ENCODE peak calls at places on chromosomes 4 and X, in eight cellular contexts. One of them, this sample, is unnamed.

GRCh38 chrX:49838374-49838773 is 9.3 kb downstream of the PAGE4 start:
- DNase-seq in ascending aorta: no peak
- DNase-seq in CD8-positive, alpha-beta memory T cell: no peak
- DNase-seq in adipocyte: peak; percentile 43
- DNase-seq in keratinocyte: no peak
- DNase-seq in cardiac muscle cell: peak; percentile 24
- DNase-seq in lung: no peak
- DNase-seq in mucosa of descending colon: peak; percentile 19
- DNase-seq in this sample: no peak

GRCh38 chrX:129705988-129706387 is 32.8 kb upstream of the XPNPEP2 start:
- DNase-seq in ascending aorta: no peak
- DNase-seq in CD8-positive, alpha-beta memory T cell: no peak
- DNase-seq in adipocyte: no peak
- DNase-seq in keratinocyte: no peak
- DNase-seq in cardiac muscle cell: no peak
- DNase-seq in lung: no peak
- DNase-seq in mucosa of descending colon: no peak
- DNase-seq in this sample: no peak

GRCh38 chrX:108225456-108225730 is 133.8 kb downstream of the ATG4A start:
- DNase-seq in ascending aorta: no peak
- DNase-seq in CD8-positive, alpha-beta memory T cell: no peak
- DNase-seq in adipocyte: no peak
- DNase-seq in keratinocyte: no peak
- DNase-seq in cardiac muscle cell: no peak
- DNase-seq in lung: no peak
- DNase-seq in mucosa of descending colon: no peak
- DNase-seq in this sample: no peak

GRCh38 chr4:35541888-35542213 is 702.5 kb downstream of the ARAP2 start:
- DNase-seq in ascending aorta: no peak
- DNase-seq in CD8-positive, alpha-beta memory T cell: no peak
- DNase-seq in adipocyte: no peak
- DNase-seq in keratinocyte: no peak
- DNase-seq in cardiac muscle cell: no peak
- DNase-seq in lung: no peak
- DNase-seq in mucosa of descending colon: no peak
- DNase-seq in this sample: no peak

GRCh38 chr4:153471691-153472080 is 5.5 kb downstream of the TMEM131L start:
- DNase-seq in ascending aorta: no peak
- DNase-seq in CD8-positive, alpha-beta memory T cell: peak; percentile 61
- DNase-seq in adipocyte: no peak
- DNase-seq in keratinocyte: no peak
- DNase-seq in cardiac muscle cell: no peak
- DNase-seq in lung: no peak
- DNase-seq in mucosa of descending colon: no peak
- DNase-seq in this sample: peak; percentile 31

GRCh38 chrX:103483720-103484119 is 35.6 kb downstream of the RAB40A start:
- DNase-seq in ascending aorta: no peak
- DNase-seq in CD8-positive, alpha-beta memory T cell: no peak
- DNase-seq in adipocyte: no peak
- DNase-seq in keratinocyte: no peak
- DNase-seq in cardiac muscle cell: no peak
- DNase-seq in lung: no peak
- DNase-seq in mucosa of descending colon: no peak
- DNase-seq in this sample: no peak

GRCh38 chr4:76430519-76431388 is 4.3 kb upstream of the SHROOM3 start:
- DNase-seq in ascending aorta: no peak
- DNase-seq in CD8-positive, alpha-beta memory T cell: peak; percentile 17
- DNase-seq in adipocyte: peak; percentile 80
- DNase-seq in keratinocyte: no peak
- DNase-seq in cardiac muscle cell: peak; percentile 74
- DNase-seq in lung: no peak
- DNase-seq in mucosa of descending colon: peak; percentile 47
- DNase-seq in this sample: no peak

GRCh38 chr4:48315728-48316630 is 25.4 kb upstream of the SLAIN2 start:
- DNase-seq in ascending aorta: no peak
- DNase-seq in CD8-positive, alpha-beta memory T cell: peak; percentile 33
- DNase-seq in adipocyte: peak; percentile 80
- DNase-seq in keratinocyte: no peak
- DNase-seq in cardiac muscle cell: peak; percentile 83
- DNase-seq in lung: no peak
- DNase-seq in mucosa of descending colon: peak; percentile 66
- DNase-seq in this sample: no peak

GRCh38 chr4:40333921-40334352 is 1.2 kb upstream of the CHRNA9 start:
- DNase-seq in ascending aorta: no peak
- DNase-seq in CD8-positive, alpha-beta memory T cell: no peak
- DNase-seq in adipocyte: peak; percentile 92
- DNase-seq in keratinocyte: no peak
- DNase-seq in cardiac muscle cell: peak; percentile 87
- DNase-seq in lung: no peak
- DNase-seq in mucosa of descending colon: no peak
- DNase-seq in this sample: no peak

DNA sequence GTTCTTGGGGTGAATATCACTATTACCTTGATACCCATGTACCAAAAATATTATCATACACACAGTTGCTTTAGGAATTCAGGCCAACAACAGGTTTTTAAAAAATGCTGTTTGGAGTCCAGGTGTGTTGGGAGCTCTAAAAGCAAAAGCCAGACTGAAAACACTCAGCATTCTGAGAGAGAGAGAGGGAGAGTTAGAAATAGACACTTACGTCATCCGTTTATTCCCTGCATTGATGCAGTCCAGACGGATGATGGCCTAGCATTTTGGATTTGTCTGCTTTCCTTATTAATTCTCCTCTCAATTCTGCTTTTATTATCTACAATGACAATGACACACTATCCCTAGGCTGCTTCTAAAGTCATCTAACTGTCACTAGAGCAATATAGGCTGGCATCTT is 358.3 kb upstream of the BOD1L1 start:
- DNase-seq in ascending aorta: no peak
- DNase-seq in CD8-positive, alpha-beta memory T cell: no peak
- DNase-seq in adipocyte: no peak
- DNase-seq in keratinocyte: no peak
- DNase-seq in cardiac muscle cell: peak; percentile 46
- DNase-seq in lung: no peak
- DNase-seq in mucosa of descending colon: no peak
- DNase-seq in this sample: no peak
- H3K9me3 ChIP-seq in ascending aorta: no peaks in the 10 kb centered on the region
- H3K9me3 ChIP-seq in CD8-positive, alpha-beta memory T cell: no peaks in the 10 kb centered on the region
- H3K9me3 ChIP-seq in adipocyte: no peaks in the 10 kb centered on the region
- H3K9me3 ChIP-seq in keratinocyte: no peaks in the 10 kb centered on the region
- H3K9me3 ChIP-seq in cardiac muscle cell: no peaks in the 10 kb centered on the region
- H3K9me3 ChIP-seq in lung: no peaks in the 10 kb centered on the region
- H3K9me3 ChIP-seq in mucosa of descending colon: no peaks in the 10 kb centered on the region
- H3K9me3 ChIP-seq in this sample: no peaks in the 10 kb centered on the region

GRCh38 chrX:30949554-30949953 is 60.5 kb upstream of the TAB3 start:
- DNase-seq in ascending aorta: no peak
- DNase-seq in CD8-positive, alpha-beta memory T cell: no peak
- DNase-seq in adipocyte: no peak
- DNase-seq in keratinocyte: no peak
- DNase-seq in cardiac muscle cell: no peak
- DNase-seq in lung: no peak
- DNase-seq in mucosa of descending colon: no peak
- DNase-seq in this sample: no peak
- H3K9me3 ChIP-seq in ascending aorta: no peaks in the 10 kb centered on the region
- H3K9me3 ChIP-seq in CD8-positive, alpha-beta memory T cell: no peaks in the 10 kb centered on the region
- H3K9me3 ChIP-seq in adipocyte: peaks cover 13% of the 10 kb centered on the region
- H3K9me3 ChIP-seq in keratinocyte: no peaks in the 10 kb centered on the region
- H3K9me3 ChIP-seq in cardiac muscle cell: no peaks in the 10 kb centered on the region
- H3K9me3 ChIP-seq in lung: no peaks in the 10 kb centered on the region
- H3K9me3 ChIP-seq in mucosa of descending colon: no peaks in the 10 kb centered on the region
- H3K9me3 ChIP-seq in this sample: no peaks in the 10 kb centered on the region

DNA sequence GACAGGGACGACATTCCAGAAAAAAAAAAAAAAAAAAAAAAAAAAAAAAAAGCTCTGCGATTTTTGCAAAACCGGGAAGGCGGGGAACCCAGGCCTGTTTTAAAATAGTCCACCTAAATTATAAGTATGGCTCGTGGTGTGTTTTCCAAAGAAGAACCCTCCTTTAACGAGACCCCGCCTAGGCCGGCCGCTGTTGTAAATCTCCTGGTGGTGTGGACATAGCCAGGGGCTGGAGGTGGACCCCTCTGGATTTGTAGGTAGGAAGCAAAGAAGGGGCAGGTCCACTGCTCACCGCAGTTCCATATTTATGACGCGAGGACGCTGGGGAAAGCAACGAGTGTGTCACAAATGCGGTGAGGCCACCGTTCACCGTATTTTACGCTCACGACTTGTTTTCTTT is 94.0 kb upstream of the SHOX start:
- DNase-seq in ascending aorta: no peak
- DNase-seq in CD8-positive, alpha-beta memory T cell: no peak
- DNase-seq in adipocyte: no peak
- DNase-seq in keratinocyte: no peak
- DNase-seq in cardiac muscle cell: no peak
- DNase-seq in lung: no peak
- DNase-seq in mucosa of descending colon: no peak
- DNase-seq in this sample: no peak
- H3K9me3 ChIP-seq in ascending aorta: no peaks in the 10 kb centered on the region
- H3K9me3 ChIP-seq in CD8-positive, alpha-beta memory T cell: no peaks in the 10 kb centered on the region
- H3K9me3 ChIP-seq in adipocyte: no peaks in the 10 kb centered on the region
- H3K9me3 ChIP-seq in keratinocyte: peaks cover 10% of the 10 kb centered on the region
- H3K9me3 ChIP-seq in cardiac muscle cell: no peaks in the 10 kb centered on the region
- H3K9me3 ChIP-seq in lung: peaks cover 1% of the 10 kb centered on the region
- H3K9me3 ChIP-seq in mucosa of descending colon: no peaks in the 10 kb centered on the region
- H3K9me3 ChIP-seq in this sample: no peaks in the 10 kb centered on the region

DNA sequence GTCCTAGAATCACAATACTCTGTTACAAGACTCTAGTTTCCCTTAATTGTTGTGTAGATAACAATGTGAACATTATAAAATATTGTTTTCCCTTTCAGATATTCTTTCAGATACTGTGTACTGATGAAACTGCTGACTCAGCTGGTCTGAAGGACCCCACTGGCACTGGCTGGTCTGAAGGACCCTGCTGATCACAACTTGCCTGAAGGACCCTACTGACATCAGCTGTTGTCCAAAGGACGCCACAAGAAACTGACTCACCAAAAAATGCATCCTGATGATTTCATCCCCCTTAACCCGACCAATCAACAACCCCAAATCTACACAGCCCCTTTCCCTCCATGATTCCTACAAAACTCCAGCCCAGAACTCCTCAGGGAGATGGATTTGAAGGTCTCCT is 258.8 kb upstream of the GNPDA2 start:
- DNase-seq in ascending aorta: no peak
- DNase-seq in CD8-positive, alpha-beta memory T cell: no peak
- DNase-seq in adipocyte: no peak
- DNase-seq in keratinocyte: no peak
- DNase-seq in cardiac muscle cell: no peak
- DNase-seq in lung: no peak
- DNase-seq in mucosa of descending colon: no peak
- DNase-seq in this sample: no peak
- H3K9me3 ChIP-seq in ascending aorta: no peaks in the 10 kb centered on the region
- H3K9me3 ChIP-seq in CD8-positive, alpha-beta memory T cell: no peaks in the 10 kb centered on the region
- H3K9me3 ChIP-seq in adipocyte: no peaks in the 10 kb centered on the region
- H3K9me3 ChIP-seq in keratinocyte: no peaks in the 10 kb centered on the region
- H3K9me3 ChIP-seq in cardiac muscle cell: no peaks in the 10 kb centered on the region
- H3K9me3 ChIP-seq in lung: no peaks in the 10 kb centered on the region
- H3K9me3 ChIP-seq in mucosa of descending colon: peaks cover 3% of the 10 kb centered on the region
- H3K9me3 ChIP-seq in this sample: no peaks in the 10 kb centered on the region